ENCODE peak calls at places on chromosomes 6 and 20, in ten cellular contexts. J is cardiac fibroblast; Q is AG09309; W is heart left ventricle; L is tibial nerve; D is foreskin fibroblast; O is effector memory CD4-positive, alpha-beta T cell; M is CD8-positive, alpha-beta memory T cell; S is HFF-Myc; A is endodermal cell. Z is an unnamed sample.

GRCh38 chr6:57021086-57021720 is 25.3 kb upstream of the KIAA1586 start:
- DNase-seq in J (peak), Q (peak), W (no peak), L (no peak), D (peak), O (no peak), M (peak), S (peak), A (no peak), Z (no peak)

GRCh38 chr6:5995705-5996686 is 10.7 kb downstream of the NRN1 start:
- DNase-seq in J (peak), Q (no peak), W (peak), L (peak), D (peak), O (no peak), M (no peak), S (no peak), A (peak), Z (peak)

GRCh38 chr6:2665169-2666070 is 85.3 kb downstream of the MYLK4 start:
- DNase-seq in J (peak), Q (no peak), W (no peak), L (no peak), D (no peak), O (no peak), M (no peak), S (no peak), A (no peak), Z (no peak)

GRCh38 chr6:125904871-125905270 is 51.7 kb upstream of the HINT3 start:
- DNase-seq in J (peak), Q (peak), W (no peak), L (no peak), D (no peak), O (peak), M (no peak), S (no peak), A (no peak), Z (no peak)

GRCh38 chr6:34200340-34200971 is 36.2 kb upstream of the HMGA1 start:
- DNase-seq in J (peak), Q (no peak), W (no peak), L (no peak), D (no peak), O (no peak), M (no peak), S (no peak), A (peak), Z (no peak)

GRCh38 chr20:38134427-38135281 is 30.4 kb downstream of the TGM2 start:
- DNase-seq in J (peak), Q (no peak), W (no peak), L (no peak), D (peak), O (no peak), M (no peak), S (no peak), A (no peak), Z (no peak)

GRCh38 chr6:53168516-53169257 is 20.0 kb upstream of the GCM1 start:
- DNase-seq in J (peak), Q (no peak), W (no peak), L (no peak), D (peak), O (no peak), M (no peak), S (no peak), A (no peak), Z (no peak)

GRCh38 chr20:40868568-40869223 is 159.9 kb upstream of the TOP1 start:
- DNase-seq in J (peak), Q (peak), W (no peak), L (peak), D (peak), O (no peak), M (no peak), S (peak), A (no peak), Z (no peak)

GRCh38 chr6:45921703-45922270 is 93.9 kb downstream of the CLIC5 start:
- DNase-seq in J (peak), Q (no peak), W (peak), L (peak), D (no peak), O (no peak), M (no peak), S (no peak), A (peak), Z (no peak)

GRCh38 chr6:168871535-168872106 is 382.0 kb downstream of the THBS2 start:
- DNase-seq in J (no peak), Q (no peak), W (no peak), L (no peak), D (no peak), O (no peak), M (no peak), S (no peak), A (no peak), Z (no peak)

GRCh38 chr20:23350855-23351838 is 556 bp downstream of the NXT1 start:
- DNase-seq in J (peak), Q (no peak), W (peak), L (peak), D (peak), O (peak), M (peak), S (no peak), A (peak), Z (peak)

GRCh38 chr20:44716309-44717106 is 1.3 kb downstream of the CCN5 start:
- DNase-seq in J (no peak), Q (no peak), W (no peak), L (no peak), D (peak), O (no peak), M (no peak), S (no peak), A (no peak), Z (no peak)

GRCh38 chr20:62598761-62599194 is 43.5 kb upstream of the SLCO4A1 start:
- DNase-seq in J (no peak), Q (no peak), W (peak), L (no peak), D (no peak), O (no peak), M (no peak), S (no peak), A (no peak), Z (peak)

GRCh38 chr20:45463709-45464108 is 5.8 kb upstream of the WFDC2 start:
- DNase-seq in J (no peak), Q (no peak), W (no peak), L (no peak), D (no peak), O (no peak), M (no peak), S (no peak), A (no peak), Z (no peak)

GRCh38 chr6:39684790-39685485 is 40.3 kb downstream of the KIF6 start:
- DNase-seq in J (no peak), Q (no peak), W (no peak), L (no peak), D (peak), O (no peak), M (no peak), S (no peak), A (no peak), Z (no peak)

GRCh38 chr20:32536861-32537656 is 48.1 kb downstream of the NOL4L start:
- DNase-seq in J (no peak), Q (no peak), W (peak), L (no peak), D (no peak), O (peak), M (peak), S (no peak), A (no peak), Z (peak)

GRCh38 chr20:9839626-9840025 is 750 bp upstream of the PAK5 start:
- DNase-seq in J (no peak), Q (no peak), W (no peak), L (no peak), D (no peak), O (no peak), M (no peak), S (no peak), A (no peak), Z (no peak)

GRCh38 chr6:143694560-143694959 is 16.8 kb downstream of the PHACTR2 start:
- DNase-seq in J (no peak), Q (no peak), W (no peak), L (no peak), D (peak), O (no peak), M (no peak), S (no peak), A (no peak), Z (no peak)

GRCh38 chr6:133697666-133698065 is 191.2 kb upstream of the TCF21 start:
- DNase-seq in J (peak), Q (no peak), W (no peak), L (no peak), D (peak), O (no peak), M (no peak), S (no peak), A (no peak), Z (no peak)

GRCh38 chr6:83221302-83221701 is 28.1 kb downstream of the RWDD2A start:
- DNase-seq in J (peak), Q (no peak), W (no peak), L (no peak), D (no peak), O (no peak), M (no peak), S (no peak), A (no peak), Z (no peak)

GRCh38 chr6:26550250-26550993 is 12.3 kb downstream of the HMGN4 start:
- DNase-seq in J (peak), Q (no peak), W (peak), L (no peak), D (peak), O (no peak), M (peak), S (no peak), A (peak), Z (peak)

GRCh38 chr6:88492824-88493223 is 326.7 kb upstream of the CNR1 start:
- DNase-seq in J (peak), Q (peak), W (no peak), L (no peak), D (peak), O (no peak), M (no peak), S (no peak), A (no peak), Z (no peak)

GRCh38 chr20:37504404-37505096 is 16.5 kb upstream of the NNAT start:
- DNase-seq in J (no peak), Q (no peak), W (no peak), L (no peak), D (no peak), O (no peak), M (no peak), S (no peak), A (peak), Z (no peak)

GRCh38 chr6:44567406-44567805 is 179.9 kb downstream of the CDC5L start:
- DNase-seq in J (peak), Q (no peak), W (no peak), L (no peak), D (no peak), O (no peak), M (no peak), S (no peak), A (peak), Z (no peak)

GRCh38 chr6:63456734-63457133 is 115.5 kb upstream of the LOC128125822 start:
- DNase-seq in J (no peak), Q (no peak), W (no peak), L (no peak), D (no peak), O (no peak), M (no peak), S (no peak), A (no peak), Z (no peak)

GRCh38 chr6:105596284-105596755 is 193.4 kb upstream of the PREP start:
- DNase-seq in J (peak), Q (peak), W (no peak), L (no peak), D (peak), O (no peak), M (no peak), S (peak), A (no peak), Z (no peak)

DNA sequence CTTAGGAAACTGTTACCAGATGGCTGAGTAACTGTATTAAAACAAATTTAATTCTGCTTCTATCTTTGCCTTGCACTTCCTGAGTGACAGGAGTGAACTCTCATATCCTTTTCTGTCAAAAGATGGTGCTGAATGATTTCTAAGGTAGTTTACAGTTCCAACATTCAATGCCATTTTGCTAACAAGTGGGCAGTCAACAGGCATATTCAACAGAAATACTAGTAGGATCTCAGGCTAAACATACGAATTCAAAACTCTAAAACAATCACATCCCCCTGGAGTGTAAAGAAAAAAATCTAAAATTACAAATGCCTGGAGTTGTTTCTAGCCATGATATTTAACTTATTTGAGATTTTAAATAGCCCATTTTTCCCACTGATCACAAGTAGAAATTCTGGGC is 6.7 kb downstream of the PSMB9 start:
- DNase-seq in J (no peak), Q (no peak), W (no peak), L (no peak), D (no peak), O (no peak), M (no peak), S (no peak), A (no peak), Z (no peak)
- H3K4me3 ChIP-seq in J (no peak), Q (no peak), W (no peak), L (no peak), D (no peak), O (no peak), M (no peak), S (no peak), A (no peak), Z (no peak)

GRCh38 chr20:52094693-52095092 is 96.9 kb downstream of the ZFP64 start:
- DNase-seq in J (no peak), Q (no peak), W (no peak), L (no peak), D (no peak), O (no peak), M (no peak), S (no peak), A (no peak), Z (no peak)

GRCh38 chr20:52087471-52087870 is 104.1 kb downstream of the ZFP64 start:
- DNase-seq in J (no peak), Q (no peak), W (no peak), L (no peak), D (no peak), O (no peak), M (no peak), S (no peak), A (no peak), Z (no peak)

GRCh38 chr20:52084727-52085126 is 106.9 kb downstream of the ZFP64 start:
- DNase-seq in J (no peak), Q (no peak), W (no peak), L (no peak), D (no peak), O (no peak), M (no peak), S (no peak), A (no peak), Z (no peak)

GRCh38 chr20:52086878-52087277 is 104.7 kb downstream of the ZFP64 start:
- DNase-seq in J (no peak), Q (no peak), W (no peak), L (no peak), D (no peak), O (no peak), M (no peak), S (no peak), A (no peak), Z (no peak)

DNA sequence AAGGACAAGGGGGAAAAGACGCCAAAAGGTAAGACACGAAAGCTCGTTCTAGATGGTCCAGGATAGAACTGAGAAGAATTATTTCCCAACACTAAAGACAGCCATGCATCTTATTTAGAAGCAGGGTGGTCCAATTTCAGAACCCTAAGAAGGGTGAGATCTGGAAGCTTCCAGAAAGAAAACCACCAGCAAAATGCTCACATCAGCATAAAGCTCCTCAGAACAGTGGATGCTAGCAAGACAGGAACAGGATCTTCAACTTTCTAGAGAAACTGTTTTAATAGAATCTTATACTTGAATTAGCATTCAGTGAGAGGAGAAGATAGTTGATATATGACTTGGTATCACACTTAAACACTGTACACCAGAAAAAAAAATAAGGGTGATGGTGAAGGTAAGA is 101.5 kb downstream of the ZFP64 start:
- DNase-seq in J (no peak), Q (no peak), W (no peak), L (no peak), D (no peak), O (no peak), M (no peak), S (no peak), A (no peak), Z (no peak)
- H3K4me3 ChIP-seq in J (no peak), Q (no peak), W (no peak), L (no peak), D (no peak), O (no peak), M (no peak), S (no peak), A (no peak), Z (no peak)

DNA sequence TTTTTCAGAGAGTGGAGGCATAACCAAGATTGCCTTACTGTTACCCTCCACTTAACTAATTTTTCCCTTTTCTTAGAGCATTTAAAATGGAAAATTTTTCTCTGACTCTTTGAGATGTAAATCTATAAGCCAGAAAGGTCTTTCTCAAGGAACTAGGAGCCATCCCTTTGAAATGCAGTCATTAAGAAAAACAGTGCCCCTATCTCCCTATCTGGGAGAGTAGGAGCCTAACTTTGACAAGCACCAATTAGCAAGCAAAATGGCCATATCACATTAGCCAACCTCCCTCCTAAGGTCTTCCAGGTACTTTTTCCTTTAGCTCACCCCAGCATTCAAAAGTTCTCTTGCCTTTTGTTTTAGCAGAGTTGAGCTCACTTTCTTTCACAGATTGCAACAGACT is 570.5 kb downstream of the EPHA7 start:
- DNase-seq in J (no peak), Q (no peak), W (no peak), L (no peak), D (no peak), O (no peak), M (no peak), S (no peak), A (no peak), Z (no peak)
- H3K4me3 ChIP-seq in J (no peak), Q (no peak), W (no peak), L (no peak), D (no peak), O (no peak), M (no peak), S (no peak), A (peak), Z (no peak)

DNA sequence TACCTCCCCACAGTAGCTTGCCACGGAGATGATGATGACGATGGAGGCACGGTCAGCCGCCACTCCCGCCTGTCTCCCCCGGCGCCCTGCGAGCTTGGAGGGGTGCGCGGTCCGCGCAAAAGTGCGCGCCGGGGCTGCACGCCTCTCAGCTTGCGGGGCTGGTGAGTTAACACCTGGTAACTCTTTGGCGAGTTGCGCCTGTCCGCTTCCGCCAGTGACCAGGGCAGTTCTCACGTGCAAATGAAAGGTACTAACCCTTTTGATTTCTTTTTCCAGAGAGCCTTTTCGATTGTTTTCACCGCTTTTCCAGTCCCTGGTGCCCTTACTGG is 6.1 kb downstream of the GRIK2 start:
- DNase-seq in J (no peak), Q (no peak), W (no peak), L (no peak), D (no peak), O (no peak), M (no peak), S (no peak), A (peak), Z (no peak)
- H3K4me3 ChIP-seq in J (no peak), Q (no peak), W (no peak), L (no peak), D (no peak), O (no peak), M (no peak), S (no peak), A (peak), Z (no peak)